ENCODE peak calls at places on chromosomes 12 and 14, in six cellular contexts. R, Y, G, X, V and I are unnamed samples.

GRCh38 chr12:93567174-93567573 is 5.3 kb upstream of the SOCS2 start:
- DNase-seq in R (no peak), Y (peak), G (no peak), X (no peak), V (no peak), I (no peak)

GRCh38 chr14:20681348-20682126 is 2.8 kb upstream of the RNASE4 start:
- DNase-seq in R (peak), Y (peak), G (peak), X (no peak), V (peak), I (peak)

GRCh38 chr12:26126340-26127284 is 1.8 kb upstream of the BHLHE41 start:
- DNase-seq in R (peak), Y (peak), G (peak), X (no peak), V (peak), I (peak)

GRCh38 chr12:44286336-44286735 is 450.5 kb downstream of the TMEM117 start:
- DNase-seq in R (no peak), Y (no peak), G (no peak), X (no peak), V (no peak), I (no peak)

GRCh38 chr12:103821773-103822172 is 19.3 kb downstream of the NT5DC3 start:
- DNase-seq in R (no peak), Y (no peak), G (no peak), X (no peak), V (no peak), I (no peak)

GRCh38 chr14:94313991-94314655 is 9.0 kb downstream of the SERPINA6 start:
- DNase-seq in R (no peak), Y (peak), G (no peak), X (no peak), V (no peak), I (no peak)

GRCh38 chr12:2999265-2999841 is 40.2 kb downstream of the TEAD4 start:
- DNase-seq in R (no peak), Y (no peak), G (peak), X (no peak), V (peak), I (no peak)

GRCh38 chr12:2083561-2083960 is 30.8 kb downstream of the CACNA1C start:
- DNase-seq in R (no peak), Y (no peak), G (no peak), X (no peak), V (no peak), I (no peak)

GRCh38 chr14:70156602-70157001 is 32.1 kb downstream of the SLC8A3 start:
- DNase-seq in R (no peak), Y (no peak), G (peak), X (no peak), V (no peak), I (no peak)

GRCh38 chr12:60066655-60067054 is 470.8 kb downstream of the SLC16A7 start:
- DNase-seq in R (no peak), Y (no peak), G (no peak), X (no peak), V (no peak), I (no peak)

GRCh38 chr12:15774819-15775218 is 14.4 kb downstream of the EPS8 start:
- DNase-seq in R (no peak), Y (peak), G (no peak), X (no peak), V (no peak), I (no peak)

GRCh38 chr12:15770581-15770980 is 18.6 kb downstream of the EPS8 start:
- DNase-seq in R (no peak), Y (no peak), G (no peak), X (no peak), V (no peak), I (no peak)

GRCh38 chr12:15770021-15770420 is 19.2 kb downstream of the EPS8 start:
- DNase-seq in R (no peak), Y (no peak), G (no peak), X (no peak), V (no peak), I (no peak)

GRCh38 chr12:15776532-15776931 is 12.7 kb downstream of the EPS8 start:
- DNase-seq in R (no peak), Y (no peak), G (no peak), X (no peak), V (no peak), I (no peak)

GRCh38 chr12:15772405-15773018 is 16.7 kb downstream of the EPS8 start:
- DNase-seq in R (no peak), Y (peak), G (no peak), X (no peak), V (peak), I (no peak)
- TF ChIP-seq CTCF in R (no peak), Y (peak), G (peak), X (peak), V (peak), I (peak)

DNA sequence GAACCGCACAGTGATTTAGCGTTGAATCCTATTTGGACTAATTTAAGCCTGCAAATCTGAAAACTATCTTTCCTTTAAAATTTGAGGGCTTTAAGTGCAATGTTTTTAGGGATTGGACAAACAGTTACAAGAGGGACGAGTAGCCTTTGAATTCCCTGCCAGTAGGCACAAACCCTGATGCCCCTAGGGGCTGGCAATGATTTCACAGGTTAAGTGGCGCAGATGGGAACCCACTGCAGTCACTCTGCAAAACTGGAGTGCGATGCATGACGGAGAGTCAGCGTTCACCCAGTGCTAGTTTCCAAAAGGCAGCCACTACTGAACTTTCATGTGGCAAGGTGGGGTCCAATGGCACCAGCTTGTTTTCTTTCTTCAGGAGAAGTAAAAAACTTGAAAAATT is 99.4 kb upstream of the FRMD6 start:
- DNase-seq in R (no peak), Y (no peak), G (no peak), X (no peak), V (peak), I (no peak)
- TF ChIP-seq CTCF in R (no peak), Y (peak), G (no peak), X (peak), V (no peak), I (no peak)

GRCh38 chr14:22471545-22472121 is 117.4 kb downstream of the DAD1 start:
- DNase-seq in R (no peak), Y (peak), G (peak), X (no peak), V (peak), I (no peak)
- TF ChIP-seq CTCF in R (no peak), Y (peak), G (peak), X (peak), V (peak), I (peak)

DNA sequence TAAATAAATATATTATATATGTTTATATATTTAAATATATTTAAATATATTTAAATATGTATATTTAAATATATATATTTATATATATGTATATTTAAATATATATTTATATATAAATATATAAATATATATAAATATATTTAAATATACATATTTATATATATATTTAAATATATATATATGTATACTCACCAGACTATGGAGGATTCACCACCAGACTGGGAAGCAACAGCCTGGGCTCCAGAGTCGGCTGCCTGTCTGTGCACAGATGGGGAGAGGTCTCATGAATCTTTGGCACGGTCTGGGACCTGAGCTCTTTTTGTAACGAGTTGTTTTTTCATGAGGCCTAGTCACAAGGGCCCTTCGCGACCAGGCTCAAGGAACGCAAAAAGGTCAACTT is 21.3 kb downstream of the NOC4L start:
- DNase-seq in R (no peak), Y (no peak), G (no peak), X (no peak), V (no peak), I (no peak)
- TF ChIP-seq CTCF in R (no peak), Y (no peak), G (no peak), X (no peak), V (no peak), I (no peak)

GRCh38 chr14:102805941-102806340 is 28.7 kb downstream of the TRAF3 start:
- DNase-seq in R (no peak), Y (no peak), G (no peak), X (no peak), V (no peak), I (no peak)

GRCh38 chr14:102806447-102806846 is 29.2 kb downstream of the TRAF3 start:
- DNase-seq in R (no peak), Y (no peak), G (no peak), X (no peak), V (no peak), I (no peak)

GRCh38 chr14:102803139-102803538 is 25.9 kb downstream of the TRAF3 start:
- DNase-seq in R (no peak), Y (no peak), G (no peak), X (no peak), V (no peak), I (no peak)

GRCh38 chr14:102804858-102805257 is 27.6 kb downstream of the TRAF3 start:
- DNase-seq in R (no peak), Y (no peak), G (no peak), X (no peak), V (no peak), I (no peak)

DNA sequence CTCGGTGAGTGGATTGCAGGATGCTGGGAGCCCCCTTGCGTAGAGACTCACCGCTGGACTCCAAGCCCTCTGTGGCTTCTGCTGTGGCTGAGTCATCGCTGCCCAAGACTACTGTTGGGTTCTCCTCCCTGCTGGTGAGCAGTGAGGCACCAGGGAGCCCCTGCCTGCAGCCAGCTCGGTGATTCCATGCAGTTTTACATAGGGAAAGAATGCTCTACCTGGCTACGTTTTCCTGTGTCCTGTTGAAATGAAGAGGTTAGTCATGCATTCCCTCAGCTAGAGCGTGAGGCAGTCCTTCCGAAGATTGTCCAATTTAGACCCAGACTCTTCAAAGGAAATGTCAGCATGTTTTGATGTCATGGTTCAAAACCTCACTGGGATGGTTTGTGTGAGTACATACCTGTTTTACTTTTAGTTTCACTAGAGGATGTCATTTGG is 28.2 kb downstream of the TRAF3 start:
- DNase-seq in R (peak), Y (peak), G (no peak), X (no peak), V (no peak), I (no peak)
- TF ChIP-seq CTCF in R (no peak), Y (peak), G (no peak), X (peak), V (no peak), I (no peak)

DNA sequence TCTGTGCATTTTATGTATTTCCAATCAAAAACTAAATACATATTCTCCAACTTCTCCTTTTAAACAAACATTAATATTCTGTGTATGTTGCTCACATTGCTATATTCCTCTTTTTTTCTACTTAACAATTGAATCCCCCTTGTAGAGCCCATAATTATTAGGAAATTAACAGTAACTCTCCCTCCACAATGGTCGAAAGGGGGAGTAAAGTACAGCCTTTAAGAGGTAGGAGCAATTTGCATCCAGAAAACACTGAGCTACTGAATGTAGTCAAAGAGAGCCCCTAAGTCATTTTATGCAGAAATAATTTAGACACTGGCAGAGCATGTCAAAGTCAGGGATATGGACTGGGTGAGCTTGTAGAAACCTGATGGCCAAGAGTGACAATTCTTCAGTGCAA is 57.2 kb upstream of the SCN8A start:
- DNase-seq in R (no peak), Y (peak), G (no peak), X (no peak), V (peak), I (no peak)
- TF ChIP-seq CTCF in R (no peak), Y (no peak), G (no peak), X (peak), V (peak), I (no peak)